ENCODE peak calls at places on chromosomes 6 and 20, in five cellular contexts. X is germinal center; C is T follicular helper cell; R is AG08396; K is activated CD8-positive, alpha-beta T cell treated with anti-CD3 and anti-CD28 coated beads, Interleukin-2, amount 10 ng/mL, durations not matched to agents 7 days and 5 days. H is an unnamed sample.

GRCh38 chr6:52361347-52361944 is 505 bp upstream of the PAQR8 start:
- DNase-seq in X (peak), K (peak), C (peak), R (peak), H (no peak)

GRCh38 chr6:82995066-82995465 is 70.6 kb downstream of the UBE3D start:
- DNase-seq in C (no peak), X (no peak), R (no peak), K (no peak), H (no peak)

GRCh38 chr20:35264755-35265154 is 13.2 kb downstream of the MMP24OS start:
- DNase-seq in R (no peak), X (no peak), C (no peak), K (no peak), H (no peak)

GRCh38 chr6:158815915-158816314 is 3.3 kb downstream of the EZR start:
- DNase-seq in R (no peak), K (no peak), C (no peak), X (no peak), H (no peak)

GRCh38 chr6:5787054-5787720 is 219.5 kb downstream of the NRN1 start:
- DNase-seq in K (peak), X (no peak), R (no peak), C (no peak), H (peak)

GRCh38 chr20:52785678-52786077 is 186.5 kb upstream of the TSHZ2 start:
- DNase-seq in R (no peak), C (no peak), K (no peak), X (no peak), H (no peak)

GRCh38 chr6:134424795-134425163 is 106.9 kb upstream of the SGK1 start:
- DNase-seq in C (no peak), X (no peak), R (no peak), K (no peak), H (no peak)

GRCh38 chr6:21188505-21189223 is 404.9 kb upstream of the SOX4 start:
- DNase-seq in R (no peak), K (no peak), X (no peak), C (no peak), H (peak)

GRCh38 chr6:19369770-19370169 is 467.4 kb upstream of the ID4 start:
- DNase-seq in X (no peak), K (no peak), C (no peak), R (no peak), H (no peak)

GRCh38 chr20:63837475-63837874 is 6.4 kb upstream of the ZBTB46 start:
- DNase-seq in C (no peak), R (no peak), K (no peak), X (no peak), H (no peak)

GRCh38 chr6:142030115-142030619 is 102.6 kb upstream of the GJE1 start:
- DNase-seq in K (no peak), C (no peak), R (no peak), X (no peak), H (no peak)

GRCh38 chr6:52576392-52577021 is 353 bp downstream of the TRAM2 start:
- DNase-seq in K (peak), X (peak), R (peak), C (peak), H (peak)

GRCh38 chr6:89826029-89826528 is 3.6 kb upstream of the CASP8AP2 start:
- DNase-seq in C (no peak), X (no peak), R (no peak), K (no peak), H (no peak)

GRCh38 chr6:49637333-49637698 is 677 bp upstream of the RHAG start:
- DNase-seq in R (no peak), K (no peak), C (no peak), X (no peak), H (no peak)

GRCh38 chr6:168615837-168616236 is 174.9 kb downstream of the SMOC2 start:
- DNase-seq in K (no peak), C (no peak), X (no peak), R (no peak), H (no peak)

GRCh38 chr20:17871181-17871580 is 97.4 kb downstream of the SNX5 start:
- DNase-seq in C (no peak), X (no peak), R (no peak), K (no peak), H (no peak)

GRCh38 chr20:59705651-59706101 is 101.3 kb downstream of the PHACTR3 start:
- DNase-seq in C (no peak), X (no peak), R (no peak), K (no peak), H (no peak)

GRCh38 chr6:42937548-42938427 is 8.5 kb downstream of the CNPY3 start:
- DNase-seq in R (no peak), K (no peak), X (no peak), C (no peak), H (no peak)

GRCh38 chr6:107620736-107621135 is 130.8 kb downstream of the SOBP start:
- DNase-seq in C (no peak), K (no peak), X (no peak), R (no peak), H (no peak)

GRCh38 chr6:39587080-39587479 is 138.1 kb downstream of the KIF6 start:
- DNase-seq in K (no peak), C (no peak), R (no peak), X (no peak), H (no peak)

GRCh38 chr20:59809630-59810375 is 123.6 kb downstream of the SYCP2 start:
- DNase-seq in X (no peak), C (no peak), K (no peak), R (no peak), H (no peak)

GRCh38 chr6:25006565-25007001 is 70.8 kb upstream of the RIPOR2 start:
- DNase-seq in K (peak), C (no peak), X (peak), R (no peak), H (peak)

GRCh38 chr6:100099189-100100074 is 105.4 kb upstream of the MCHR2 start:
- DNase-seq in R (no peak), K (no peak), C (no peak), X (no peak), H (peak)

GRCh38 chr6:583116-583515 is 73.8 kb downstream of the HUS1B start:
- DNase-seq in R (no peak), K (no peak), C (no peak), X (no peak), H (no peak)

GRCh38 chr20:8095648-8096572 is 36.2 kb upstream of the PLCB1 start:
- DNase-seq in R (no peak), C (no peak), K (no peak), X (no peak), H (no peak)